ENCODE peak calls at places on chromosome 12, in six cellular contexts. One of them, this sample, is unnamed.

GRCh38 chr12:113088971-113089756 is 32.6 kb downstream of the DTX1 start:
- DNase-seq in heart left ventricle: no peak
- DNase-seq in EL: no peak
- DNase-seq in tibial artery: no peak
- DNase-seq in naive thymus-derived CD8-positive, alpha-beta T cell: peak
- DNase-seq in ELF-1: no peak
- DNase-seq in this sample: no peak

GRCh38 chr12:83573676-83574075 is 887.0 kb downstream of the TMTC2 start:
- DNase-seq in naive thymus-derived CD8-positive, alpha-beta T cell: no peak
- DNase-seq in tibial artery: peak
- DNase-seq in heart left ventricle: no peak
- DNase-seq in EL: peak
- DNase-seq in ELF-1: no peak
- DNase-seq in this sample: no peak

GRCh38 chr12:4353785-4354208 is 25.7 kb downstream of the FGF23 start:
- DNase-seq in ELF-1: peak
- DNase-seq in EL: no peak
- DNase-seq in heart left ventricle: no peak
- DNase-seq in tibial artery: no peak
- DNase-seq in naive thymus-derived CD8-positive, alpha-beta T cell: peak
- DNase-seq in this sample: no peak

GRCh38 chr12:71661977-71662522 is 1.6 kb downstream of the ZFC3H1 start:
- DNase-seq in tibial artery: no peak
- DNase-seq in ELF-1: no peak
- DNase-seq in heart left ventricle: no peak
- DNase-seq in EL: peak
- DNase-seq in naive thymus-derived CD8-positive, alpha-beta T cell: no peak
- DNase-seq in this sample: no peak

GRCh38 chr12:124720687-124721500 is 142.8 kb downstream of the SCARB1 start:
- DNase-seq in ELF-1: peak
- DNase-seq in naive thymus-derived CD8-positive, alpha-beta T cell: no peak
- DNase-seq in tibial artery: no peak
- DNase-seq in EL: peak
- DNase-seq in heart left ventricle: peak
- DNase-seq in this sample: no peak

GRCh38 chr12:93894391-93895095 is 217.4 kb downstream of the CRADD start:
- DNase-seq in naive thymus-derived CD8-positive, alpha-beta T cell: no peak
- DNase-seq in tibial artery: peak
- DNase-seq in ELF-1: no peak
- DNase-seq in EL: no peak
- DNase-seq in heart left ventricle: peak
- DNase-seq in this sample: no peak

GRCh38 chr12:117158096-117158495 is 32.2 kb downstream of the FBXO21 start:
- DNase-seq in heart left ventricle: no peak
- DNase-seq in tibial artery: no peak
- DNase-seq in naive thymus-derived CD8-positive, alpha-beta T cell: no peak
- DNase-seq in EL: no peak
- DNase-seq in ELF-1: no peak
- DNase-seq in this sample: no peak

GRCh38 chr12:131159660-131160059 is 206.0 kb downstream of the ADGRD1 start:
- DNase-seq in EL: no peak
- DNase-seq in ELF-1: peak
- DNase-seq in heart left ventricle: no peak
- DNase-seq in naive thymus-derived CD8-positive, alpha-beta T cell: no peak
- DNase-seq in tibial artery: no peak
- DNase-seq in this sample: no peak

GRCh38 chr12:22043943-22044342 is 2.1 kb upstream of the CMAS start:
- DNase-seq in heart left ventricle: no peak
- DNase-seq in ELF-1: no peak
- DNase-seq in naive thymus-derived CD8-positive, alpha-beta T cell: no peak
- DNase-seq in tibial artery: no peak
- DNase-seq in EL: no peak
- DNase-seq in this sample: no peak

GRCh38 chr12:89236237-89236636 is 116.1 kb downstream of the DUSP6 start:
- DNase-seq in EL: peak
- DNase-seq in tibial artery: no peak
- DNase-seq in heart left ventricle: no peak
- DNase-seq in naive thymus-derived CD8-positive, alpha-beta T cell: no peak
- DNase-seq in ELF-1: no peak
- DNase-seq in this sample: no peak

GRCh38 chr12:7989827-7990491 is 42.6 kb upstream of the FOXJ2 start:
- DNase-seq in tibial artery: peak
- DNase-seq in naive thymus-derived CD8-positive, alpha-beta T cell: peak
- DNase-seq in heart left ventricle: peak
- DNase-seq in ELF-1: no peak
- DNase-seq in EL: no peak
- DNase-seq in this sample: peak

GRCh38 chr12:131041216-131041967 is 87.7 kb downstream of the ADGRD1 start:
- DNase-seq in naive thymus-derived CD8-positive, alpha-beta T cell: no peak
- DNase-seq in ELF-1: no peak
- DNase-seq in tibial artery: no peak
- DNase-seq in heart left ventricle: no peak
- DNase-seq in EL: no peak
- DNase-seq in this sample: no peak

GRCh38 chr12:56151672-56152131 is 685 bp upstream of the MYL6B start:
- DNase-seq in naive thymus-derived CD8-positive, alpha-beta T cell: peak
- DNase-seq in ELF-1: peak
- DNase-seq in EL: peak
- DNase-seq in tibial artery: no peak
- DNase-seq in heart left ventricle: no peak
- DNase-seq in this sample: no peak

GRCh38 chr12:27303139-27304111 is 29.2 kb upstream of the BMAL2 start:
- DNase-seq in tibial artery: no peak
- DNase-seq in naive thymus-derived CD8-positive, alpha-beta T cell: no peak
- DNase-seq in ELF-1: no peak
- DNase-seq in EL: no peak
- DNase-seq in heart left ventricle: no peak
- DNase-seq in this sample: no peak

GRCh38 chr12:105348142-105348541 is 17.7 kb downstream of the C12orf75 start:
- DNase-seq in EL: no peak
- DNase-seq in naive thymus-derived CD8-positive, alpha-beta T cell: no peak
- DNase-seq in heart left ventricle: no peak
- DNase-seq in ELF-1: no peak
- DNase-seq in tibial artery: no peak
- DNase-seq in this sample: no peak

GRCh38 chr12:30440826-30441602 is 254.7 kb downstream of the IPO8 start:
- DNase-seq in tibial artery: no peak
- DNase-seq in ELF-1: peak
- DNase-seq in heart left ventricle: no peak
- DNase-seq in naive thymus-derived CD8-positive, alpha-beta T cell: no peak
- DNase-seq in EL: peak
- DNase-seq in this sample: no peak

GRCh38 chr12:65449400-65449799 is 170.9 kb downstream of the MSRB3 start:
- DNase-seq in heart left ventricle: no peak
- DNase-seq in tibial artery: no peak
- DNase-seq in EL: peak
- DNase-seq in naive thymus-derived CD8-positive, alpha-beta T cell: no peak
- DNase-seq in ELF-1: no peak
- DNase-seq in this sample: no peak

GRCh38 chr12:92624236-92624635 is 78.6 kb upstream of the PLEKHG7 start:
- DNase-seq in heart left ventricle: no peak
- DNase-seq in EL: peak
- DNase-seq in ELF-1: no peak
- DNase-seq in tibial artery: no peak
- DNase-seq in naive thymus-derived CD8-positive, alpha-beta T cell: no peak
- DNase-seq in this sample: no peak

GRCh38 chr12:116937640-116938039 is 26.9 kb downstream of the FBXW8 start:
- DNase-seq in naive thymus-derived CD8-positive, alpha-beta T cell: no peak
- DNase-seq in EL: no peak
- DNase-seq in ELF-1: no peak
- DNase-seq in tibial artery: no peak
- DNase-seq in heart left ventricle: no peak
- DNase-seq in this sample: no peak

GRCh38 chr12:12723681-12724420 is 6.7 kb downstream of the CDKN1B start:
- DNase-seq in tibial artery: peak
- DNase-seq in heart left ventricle: peak
- DNase-seq in naive thymus-derived CD8-positive, alpha-beta T cell: peak
- DNase-seq in EL: peak
- DNase-seq in ELF-1: peak
- DNase-seq in this sample: no peak

GRCh38 chr12:48454675-48455074 is 17.7 kb upstream of the ANP32D start:
- DNase-seq in ELF-1: peak
- DNase-seq in naive thymus-derived CD8-positive, alpha-beta T cell: peak
- DNase-seq in EL: peak
- DNase-seq in tibial artery: no peak
- DNase-seq in heart left ventricle: no peak
- DNase-seq in this sample: peak

GRCh38 chr12:79993106-79993862 is 58.4 kb upstream of the PPP1R12A start:
- DNase-seq in tibial artery: no peak
- DNase-seq in naive thymus-derived CD8-positive, alpha-beta T cell: no peak
- DNase-seq in EL: no peak
- DNase-seq in ELF-1: no peak
- DNase-seq in heart left ventricle: no peak
- DNase-seq in this sample: no peak

GRCh38 chr12:52591521-52591920 is 9.7 kb downstream of the KRT72 start:
- DNase-seq in EL: no peak
- DNase-seq in heart left ventricle: no peak
- DNase-seq in naive thymus-derived CD8-positive, alpha-beta T cell: no peak
- DNase-seq in tibial artery: peak
- DNase-seq in ELF-1: no peak
- DNase-seq in this sample: no peak

GRCh38 chr12:91663331-91663998 is 480.8 kb upstream of the DCN start:
- DNase-seq in naive thymus-derived CD8-positive, alpha-beta T cell: no peak
- DNase-seq in ELF-1: no peak
- DNase-seq in heart left ventricle: no peak
- DNase-seq in EL: no peak
- DNase-seq in tibial artery: no peak
- DNase-seq in this sample: no peak